ENCODE peak calls at places on chromosomes 13 and 19, in five cellular contexts. L is bronchial epithelial cell, U is lower leg skin, Z is ovary, C is esophagus squamous epithelium. N is an unnamed sample.
A peak's percentile ranks its signal among the peaks of the same experiment; 100 is the strongest.

GRCh38 chr13:57629821-57630235 is 1.7 kb upstream of the PCDH17 start:
- DNase-seq in L (peak; percentile 63), U (peak; percentile 95), Z (peak; percentile 70), C (no peak), N (peak; percentile 94)

GRCh38 chr13:36850790-36851438 is 31.9 kb downstream of the RFXAP start:
- DNase-seq in L (no peak), U (no peak), Z (no peak), C (no peak), N (no peak)

GRCh38 chr19:16524991-16525734 is 17.1 kb downstream of the CHERP start:
- DNase-seq in L (no peak), U (no peak), Z (no peak), C (no peak), N (no peak)

GRCh38 chr19:50230379-50231351 is 27.2 kb downstream of the MYH14 start:
- DNase-seq in L (no peak), U (no peak), Z (no peak), C (no peak), N (no peak)

GRCh38 chr13:84983321-84983720 is 815.9 kb downstream of the SLITRK6 start:
- DNase-seq in L (no peak), U (no peak), Z (no peak), C (no peak), N (no peak)

GRCh38 chr13:38787550-38787949 is 100.7 kb downstream of the FREM2 start:
- DNase-seq in L (no peak), U (no peak), Z (no peak), C (no peak), N (no peak)

GRCh38 chr13:92473736-92474465 is 752.7 kb upstream of the GPC6 start:
- DNase-seq in L (no peak), U (no peak), Z (no peak), C (no peak), N (no peak)

GRCh38 chr13:100852146-100852545 is 177.6 kb upstream of the TMTC4 start:
- DNase-seq in L (no peak), U (no peak), Z (no peak), C (no peak), N (no peak)

GRCh38 chr19:38970664-38971532 is 4.6 kb downstream of the FBXO17 start:
- DNase-seq in L (no peak), U (no peak), Z (no peak), C (no peak), N (no peak)

GRCh38 chr13:32427852-32428580 is at the start of gene N4BP2L1:
- DNase-seq in L (no peak), U (peak; percentile 97), Z (peak; percentile 87), C (peak; percentile 45), N (no peak)

GRCh38 chr13:96252903-96253302 is 163.0 kb downstream of the HS6ST3 start:
- DNase-seq in L (no peak), U (no peak), Z (no peak), C (no peak), N (no peak)

GRCh38 chr13:36133950-36134349 is 2.8 kb upstream of the DCLK1 start:
- DNase-seq in L (no peak), U (no peak), Z (no peak), C (no peak), N (no peak)

GRCh38 chr19:17703823-17704463 is 15.3 kb upstream of the MAP1S start:
- DNase-seq in L (peak; percentile 15), U (no peak), Z (no peak), C (no peak), N (no peak)

GRCh38 chr19:917323-918151 is at the start of gene KISS1R:
- DNase-seq in L (no peak), U (no peak), Z (no peak), C (no peak), N (no peak)

GRCh38 chr19:23817519-23817918 is 58.8 kb upstream of the ZNF681 start:
- DNase-seq in L (peak; percentile 25), U (no peak), Z (no peak), C (no peak), N (no peak)

GRCh38 chr19:35404879-35405622 is 34.2 kb downstream of the GPR42 start:
- DNase-seq in L (peak; percentile 94), U (no peak), Z (peak; percentile 41), C (no peak), N (no peak)

GRCh38 chr13:27182844-27183497 is 11.4 kb upstream of the USP12 start:
- DNase-seq in L (peak; percentile 77), U (no peak), Z (no peak), C (no peak), N (no peak)

GRCh38 chr19:44607049-44607448 is 6.3 kb upstream of the IGSF23 start:
- DNase-seq in L (peak; percentile 82), U (no peak), Z (no peak), C (no peak), N (no peak)

GRCh38 chr19:45404557-45405434 is at the start of gene PPP1R13L:
- DNase-seq in L (peak; percentile 90), U (peak; percentile 97), Z (peak; percentile 74), C (no peak), N (peak; percentile 90)

GRCh38 chr19:16561382-16561781 is 10.8 kb downstream of the SLC35E1 start:
- DNase-seq in L (no peak), U (no peak), Z (no peak), C (no peak), N (no peak)

GRCh38 chr19:43841990-43842389 is 14.9 kb downstream of the ZNF283 start:
- DNase-seq in L (no peak), U (no peak), Z (no peak), C (no peak), N (no peak)

GRCh38 chr13:75931116-75931515 is 295.0 kb downstream of the LMO7 start:
- DNase-seq in L (no peak), U (no peak), Z (no peak), C (no peak), N (no peak)

GRCh38 chr19:53908933-53909415 is at the start of gene CACNG7:
- DNase-seq in L (no peak), U (no peak), Z (no peak), C (no peak), N (no peak)

GRCh38 chr13:112703449-112703848 is 13.6 kb downstream of the ATP11A start:
- DNase-seq in L (no peak), U (no peak), Z (no peak), C (no peak), N (no peak)

GRCh38 chr19:54106716-54107115 is 4.1 kb downstream of the NDUFA3 start:
- DNase-seq in L (no peak), U (no peak), Z (no peak), C (no peak), N (no peak)

GRCh38 chr19:30870861-30871260 is 478.4 kb downstream of the TSHZ3 start:
- DNase-seq in L (no peak), U (peak; percentile 75), Z (peak; percentile 51), C (no peak), N (peak; percentile 78)

GRCh38 chr19:34480971-34481821 is at the start of gene WTIP:
- DNase-seq in L (peak; percentile 33), U (peak; percentile 92), Z (peak; percentile 92), C (no peak), N (peak; percentile 94)

GRCh38 chr13:83618966-83619365 is 263.3 kb downstream of the SLITRK1 start:
- DNase-seq in L (peak; percentile 77), U (no peak), Z (no peak), C (no peak), N (no peak)

GRCh38 chr13:46523972-46524737 is 28.8 kb upstream of the LRCH1 start:
- DNase-seq in L (no peak), U (no peak), Z (no peak), C (no peak), N (no peak)

GRCh38 chr13:93146584-93147292 is 79.9 kb upstream of the GPC6 start:
- DNase-seq in L (peak; percentile 22), U (no peak), Z (no peak), C (no peak), N (no peak)

GRCh38 chr19:12825259-12826131 is 8.9 kb downstream of the RTBDN start:
- DNase-seq in L (no peak), U (no peak), Z (no peak), C (no peak), N (no peak)

GRCh38 chr19:33580026-33580644 is 41.6 kb upstream of the CHST8 start:
- DNase-seq in L (peak; percentile 2), U (peak; percentile 77), Z (no peak), C (no peak), N (no peak)

GRCh38 chr13:79780240-79780639 is 299.3 kb downstream of the NDFIP2 start:
- DNase-seq in L (peak; percentile 27), U (no peak), Z (no peak), C (no peak), N (no peak)

GRCh38 chr19:29645911-29646310 is 19.4 kb upstream of the PLEKHF1 start:
- DNase-seq in L (peak; percentile 66), U (peak; percentile 86), Z (peak; percentile 74), C (no peak), N (no peak)

GRCh38 chr19:19262190-19263057 is 10.7 kb downstream of the TM6SF2 start:
- DNase-seq in L (no peak), U (no peak), Z (no peak), C (no peak), N (no peak)
- TF ChIP-seq CTCF in L (no peak), U (no peak), Z (no peak), C (no peak), N (no peak)

GRCh38 chr19:14021474-14021873 is 6.5 kb upstream of the RLN3 start:
- DNase-seq in L (no peak), U (no peak), Z (no peak), C (no peak), N (no peak)

GRCh38 chr19:14019100-14019499 is 8.8 kb upstream of the RLN3 start:
- DNase-seq in L (no peak), U (no peak), Z (no peak), C (no peak), N (no peak)

GRCh38 chr19:14022469-14022868 is 5.5 kb upstream of the RLN3 start:
- DNase-seq in L (no peak), U (no peak), Z (no peak), C (no peak), N (no peak)

GRCh38 chr19:14027856-14028450 is at the start of gene RLN3:
- DNase-seq in L (no peak), U (no peak), Z (no peak), C (no peak), N (no peak)

GRCh38 chr19:14023404-14024235 is 4.3 kb upstream of the RLN3 start:
- DNase-seq in L (no peak), U (no peak), Z (no peak), C (no peak), N (no peak)
- TF ChIP-seq CTCF in L (peak; percentile 43), U (no peak), Z (no peak), C (peak; percentile 31), N (peak; percentile 56)

DNA sequence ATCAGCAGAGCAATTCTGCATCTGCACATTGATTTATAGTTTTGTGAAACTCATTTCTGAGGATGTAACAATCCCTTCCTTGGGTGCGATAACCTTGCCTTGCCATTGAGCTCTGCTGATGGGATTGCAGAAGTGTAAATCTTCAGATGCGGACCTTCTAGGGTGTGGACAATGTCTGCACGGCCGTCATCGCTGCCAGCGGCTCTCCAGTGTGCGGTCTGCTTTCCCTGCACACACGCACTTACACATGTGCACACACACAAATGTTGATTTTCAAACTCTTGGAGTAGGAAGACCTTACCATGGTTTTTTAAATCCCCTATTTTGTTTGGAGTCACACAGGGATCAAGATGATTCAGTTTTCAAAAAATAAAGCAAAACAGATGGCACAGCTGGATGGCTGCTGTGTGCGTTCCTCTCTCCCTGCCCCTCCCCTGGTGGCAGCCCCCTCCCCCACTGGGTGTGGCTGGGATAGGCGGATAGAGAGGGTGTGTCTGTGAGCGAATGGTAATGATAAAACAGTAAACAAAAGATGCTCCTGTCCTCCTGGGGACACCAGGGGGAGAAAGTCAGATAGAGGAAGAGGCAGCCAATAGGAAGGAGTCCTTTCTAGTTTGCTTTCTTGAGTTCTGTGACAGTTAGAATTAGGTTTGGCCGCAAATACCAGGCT is 6.3 kb downstream of the TMEM255B start:
- DNase-seq in L (no peak), U (peak; percentile 70), Z (no peak), C (no peak), N (no peak)
- TF ChIP-seq CTCF in L (no peak), U (no peak), Z (no peak), C (no peak), N (no peak)

GRCh38 chr13:47794963-47795362 is 206.1 kb downstream of the SUCLA2 start:
- DNase-seq in L (no peak), U (no peak), Z (no peak), C (no peak), N (no peak)
- TF ChIP-seq CTCF in L (peak; percentile 52), U (no peak), Z (no peak), C (peak; percentile 11), N (peak; percentile 31)

N was measured in osteocyte.